ENCODE peak calls at places on chromosomes 11 and 22, in six cellular contexts. K is brain microvascular endothelial cell, U is Peyer's patch, V is pancreas, E is heart left ventricle, L is endodermal cell. T is an unnamed sample.

GRCh38 chr11:103281301-103281700 is 172.1 kb downstream of the DYNC2H1 start:
- DNase-seq in K (no peak), U (no peak), V (no peak), E (no peak), L (no peak), T (no peak)

GRCh38 chr22:29716814-29717213 is 3.0 kb upstream of the CABP7 start:
- DNase-seq in K (peak), U (peak), V (no peak), E (peak), L (peak), T (peak)

GRCh38 chr11:27234043-27234668 is 128.9 kb downstream of the CCDC34 start:
- DNase-seq in K (peak), U (peak), V (no peak), E (peak), L (no peak), T (no peak)

GRCh38 chr22:45526768-45527360 is 24.2 kb downstream of the FBLN1 start:
- DNase-seq in K (no peak), U (no peak), V (no peak), E (no peak), L (no peak), T (no peak)

GRCh38 chr11:129386795-129387390 is 11.2 kb downstream of the BARX2 start:
- DNase-seq in K (no peak), U (peak), V (no peak), E (no peak), L (no peak), T (no peak)

GRCh38 chr22:47297261-47298016 is 535.0 kb downstream of the TBC1D22A start:
- DNase-seq in K (no peak), U (no peak), V (no peak), E (no peak), L (no peak), T (no peak)

GRCh38 chr11:6604081-6604626 is 580 bp downstream of the ILK start:
- DNase-seq in K (peak), U (peak), V (no peak), E (peak), L (peak), T (no peak)

GRCh38 chr11:44572884-44573283 is 7.4 kb downstream of the CD82 start:
- DNase-seq in K (no peak), U (no peak), V (no peak), E (no peak), L (peak), T (peak)

GRCh38 chr11:7904910-7905309 is 26.2 kb downstream of the OR10A6 start:
- DNase-seq in K (peak), U (no peak), V (no peak), E (no peak), L (no peak), T (no peak)

GRCh38 chr11:24779791-24780190 is 282.9 kb downstream of the LUZP2 start:
- DNase-seq in K (no peak), U (no peak), V (no peak), E (no peak), L (peak), T (no peak)

GRCh38 chr11:127252321-127252720 is 251.8 kb upstream of the KIRREL3 start:
- DNase-seq in K (no peak), U (no peak), V (no peak), E (no peak), L (no peak), T (no peak)

GRCh38 chr11:82682003-82682751 is 51.5 kb downstream of the FAM181B start:
- DNase-seq in K (peak), U (no peak), V (no peak), E (no peak), L (peak), T (peak)

GRCh38 chr11:62108017-62108750 is 15.6 kb upstream of the INCENP start:
- DNase-seq in K (peak), U (peak), V (no peak), E (no peak), L (peak), T (no peak)

GRCh38 chr11:76783294-76783900 is at the start of gene TSKU:
- DNase-seq in K (peak), U (no peak), V (no peak), E (no peak), L (no peak), T (no peak)
- TF ChIP-seq CTCF in K (no peak), U (no peak), V (no peak), E (no peak), L (no peak), T (no peak)

GRCh38 chr11:46288451-46288850 is 11.0 kb downstream of the CREB3L1 start:
- DNase-seq in K (no peak), U (no peak), V (no peak), E (no peak), L (no peak), T (no peak)
- TF ChIP-seq CTCF in K (no peak), U (no peak), V (no peak), E (no peak), L (no peak), T (no peak)

DNA sequence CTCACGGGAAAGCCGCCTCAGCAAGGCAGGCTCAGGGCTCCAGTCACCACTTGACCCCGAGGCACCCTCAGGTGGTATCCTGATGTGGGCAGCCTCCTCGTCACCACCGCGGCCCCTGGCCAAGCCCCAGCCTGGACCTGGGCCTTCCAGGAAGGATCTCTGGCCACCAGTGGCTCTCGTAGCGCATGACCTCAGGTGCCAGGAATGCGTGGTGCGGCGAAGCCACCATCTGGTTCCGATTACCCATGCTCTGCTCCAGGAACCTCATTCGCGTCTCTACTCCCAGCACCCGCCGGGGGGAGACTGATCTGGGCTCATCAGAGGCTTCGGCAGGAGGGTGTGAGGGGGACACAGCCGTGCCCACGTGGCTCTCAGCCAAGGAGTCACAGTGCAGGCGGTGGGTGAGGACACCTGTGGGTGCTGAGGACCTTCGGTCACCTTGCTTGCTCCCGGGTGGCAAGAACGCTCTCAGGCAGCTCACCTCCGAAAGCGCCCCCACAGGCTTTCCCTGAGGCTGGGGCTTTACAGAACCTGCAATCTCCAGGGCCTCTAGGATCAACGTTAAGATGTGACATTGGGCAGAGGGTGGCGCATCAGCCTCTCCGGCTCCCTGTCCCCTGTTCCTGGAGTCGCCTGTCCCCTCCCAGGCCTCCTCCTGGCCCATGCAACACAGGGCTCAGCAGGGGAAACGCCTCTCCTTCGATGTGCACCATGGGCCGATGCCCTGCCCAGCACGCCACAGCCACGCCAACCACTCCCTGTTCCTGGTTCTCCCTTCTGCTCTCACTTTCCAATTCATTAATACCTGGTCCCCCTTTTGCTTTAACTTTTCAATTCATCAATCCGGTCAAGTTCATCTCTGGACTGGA is 39.0 kb downstream of the TBX1 start:
- DNase-seq in K (peak), U (no peak), V (no peak), E (no peak), L (no peak), T (peak)
- TF ChIP-seq CTCF in K (peak), U (no peak), V (no peak), E (no peak), L (no peak), T (no peak)

GRCh38 chr11:65557280-65558001 is 718 bp downstream of the LTBP3 start:
- DNase-seq in K (no peak), U (no peak), V (no peak), E (no peak), L (peak), T (no peak)

GRCh38 chr11:65558785-65559509 is 788 bp upstream of the LTBP3 start:
- DNase-seq in K (peak), U (no peak), V (no peak), E (peak), L (peak), T (no peak)

GRCh38 chr11:65556470-65557279 is 1.5 kb downstream of the LTBP3 start:
- DNase-seq in K (no peak), U (no peak), V (no peak), E (no peak), L (no peak), T (no peak)

GRCh38 chr11:65559535-65559934 is 1.4 kb upstream of the LTBP3 start:
- DNase-seq in K (no peak), U (no peak), V (no peak), E (no peak), L (no peak), T (no peak)

DNA sequence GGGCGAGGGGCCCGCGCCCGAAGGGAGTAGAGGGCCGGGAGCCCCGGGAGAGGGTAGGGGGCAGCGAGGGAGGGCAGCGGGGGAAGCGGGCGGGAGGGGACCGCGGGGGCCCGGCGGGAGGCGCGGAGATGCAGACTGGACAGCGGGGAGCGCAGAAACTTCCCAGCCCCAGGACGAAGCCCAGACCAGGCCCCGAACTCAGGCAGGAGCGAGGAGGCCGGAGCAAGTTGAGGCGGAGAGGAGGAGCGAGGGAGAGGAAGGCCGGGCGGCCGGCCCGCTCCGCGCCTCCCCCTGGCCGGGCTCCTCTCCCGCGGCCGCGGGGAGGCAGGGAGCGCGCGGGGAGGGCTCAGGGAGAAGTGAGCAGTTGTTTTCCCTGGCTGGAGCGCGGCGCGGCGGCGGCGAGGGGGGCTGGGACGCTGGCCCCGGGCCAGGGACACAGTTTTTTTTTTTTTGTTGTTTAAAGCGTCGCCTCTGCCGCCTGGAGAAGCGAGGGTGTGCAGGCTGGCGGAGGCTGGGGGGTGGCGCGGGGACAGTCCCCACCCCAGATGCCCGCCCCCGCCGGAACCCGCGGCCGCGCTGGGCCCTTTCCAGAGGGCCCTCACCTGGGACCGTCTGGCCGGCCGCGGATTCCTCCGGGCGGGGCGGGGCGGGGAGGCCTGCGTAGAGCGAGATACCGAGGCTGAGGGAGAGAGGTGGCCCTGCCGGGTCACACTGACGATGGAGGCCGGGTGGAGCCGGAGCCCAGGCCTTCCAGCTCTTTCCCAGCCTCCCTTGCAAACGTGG is at the start of gene LTBP3:
- DNase-seq in K (peak), U (peak), V (peak), E (peak), L (peak), T (no peak)
- TF ChIP-seq CTCF in K (no peak), U (no peak), V (no peak), E (peak), L (no peak), T (no peak)

GRCh38 chr11:13384837-13385417 is 78.1 kb downstream of the BTBD10 start:
- DNase-seq in K (peak), U (no peak), V (no peak), E (no peak), L (peak), T (no peak)
- TF ChIP-seq CTCF in K (peak), U (peak), V (peak), E (peak), L (peak), T (peak)

GRCh38 chr11:100824041-100824440 is 137.0 kb downstream of the ARHGAP42 start:
- DNase-seq in K (no peak), U (no peak), V (no peak), E (no peak), L (no peak), T (no peak)

GRCh38 chr11:100823360-100823759 is 136.3 kb downstream of the ARHGAP42 start:
- DNase-seq in K (no peak), U (no peak), V (no peak), E (no peak), L (no peak), T (no peak)

GRCh38 chr11:100817620-100818019 is 130.5 kb downstream of the ARHGAP42 start:
- DNase-seq in K (no peak), U (no peak), V (no peak), E (no peak), L (no peak), T (no peak)

GRCh38 chr11:100816823-100817222 is 129.7 kb downstream of the ARHGAP42 start:
- DNase-seq in K (peak), U (no peak), V (no peak), E (no peak), L (no peak), T (no peak)

GRCh38 chr11:100821198-100821597 is 134.1 kb downstream of the ARHGAP42 start:
- DNase-seq in K (no peak), U (no peak), V (no peak), E (no peak), L (no peak), T (no peak)
- TF ChIP-seq CTCF in K (no peak), U (no peak), V (no peak), E (no peak), L (no peak), T (no peak)

GRCh38 chr11:126212089-126212660 is 593 bp downstream of the FAM118B start:
- DNase-seq in K (no peak), U (no peak), V (no peak), E (no peak), L (no peak), T (no peak)

GRCh38 chr11:126214446-126215240 is 3.1 kb downstream of the FAM118B start:
- DNase-seq in K (no peak), U (peak), V (no peak), E (no peak), L (no peak), T (no peak)

GRCh38 chr11:126216526-126217305 is 5.1 kb downstream of the FAM118B start:
- DNase-seq in K (no peak), U (no peak), V (no peak), E (no peak), L (no peak), T (no peak)

GRCh38 chr11:126210871-126211235 is 597 bp downstream of the RPUSD4 start:
- DNase-seq in K (no peak), U (no peak), V (no peak), E (no peak), L (no peak), T (no peak)

DNA sequence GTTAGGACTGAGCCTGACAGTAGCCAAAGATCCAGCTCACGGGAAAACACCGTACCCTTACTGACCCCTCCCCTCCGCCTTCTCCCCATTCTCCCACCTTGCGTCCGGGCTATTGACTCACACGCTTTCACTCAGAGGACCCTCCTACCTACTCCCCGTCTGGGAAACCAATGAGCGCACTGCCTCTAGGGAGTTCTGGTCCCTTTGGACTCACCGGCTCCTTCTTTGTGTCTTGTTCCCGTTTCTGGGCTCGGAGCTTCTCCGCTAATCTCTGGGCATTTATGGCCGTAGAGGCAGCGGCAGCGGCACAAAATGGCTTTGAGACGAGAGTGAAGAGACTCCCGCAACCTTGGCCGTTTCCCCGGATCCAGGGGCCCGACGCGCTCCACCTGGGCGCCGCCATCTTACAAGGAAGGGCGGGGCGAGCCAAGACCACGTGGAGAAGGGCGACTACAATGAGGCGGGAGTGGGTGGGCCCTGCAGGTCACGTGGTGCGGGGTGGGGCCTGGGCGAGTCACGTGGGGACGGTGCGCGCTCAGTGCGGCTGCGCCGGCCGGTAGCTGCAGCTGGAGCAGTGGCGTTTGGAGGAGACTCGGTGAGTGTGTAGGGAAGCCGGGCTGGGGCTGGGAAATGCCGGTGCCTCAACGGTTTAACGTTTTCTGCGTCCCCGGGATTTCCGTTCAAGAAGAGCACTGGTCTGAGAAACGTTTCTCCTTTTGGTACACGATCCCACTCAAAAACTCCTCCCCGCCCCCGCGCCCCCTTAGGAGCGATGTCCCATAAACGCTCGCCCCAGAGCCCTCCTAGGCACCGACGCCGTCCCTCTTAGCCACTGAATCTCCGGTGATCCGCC is at the start of the genes FAM118B and RPUSD4:
- DNase-seq in K (peak), U (peak), V (peak), E (peak), L (peak), T (peak)
- TF ChIP-seq CTCF in K (no peak), U (no peak), V (no peak), E (no peak), L (no peak), T (no peak)

GRCh38 chr11:35059040-35059439 is 79.9 kb upstream of the CD44 start:
- DNase-seq in K (no peak), U (no peak), V (no peak), E (no peak), L (no peak), T (no peak)

GRCh38 chr11:35050596-35050995 is 88.4 kb upstream of the CD44 start:
- DNase-seq in K (no peak), U (no peak), V (no peak), E (no peak), L (no peak), T (no peak)

GRCh38 chr11:35058318-35058717 is 80.7 kb upstream of the CD44 start:
- DNase-seq in K (no peak), U (no peak), V (no peak), E (no peak), L (no peak), T (no peak)

GRCh38 chr11:35061516-35062440 is 77.2 kb upstream of the CD44 start:
- DNase-seq in K (no peak), U (no peak), V (no peak), E (no peak), L (no peak), T (no peak)

DNA sequence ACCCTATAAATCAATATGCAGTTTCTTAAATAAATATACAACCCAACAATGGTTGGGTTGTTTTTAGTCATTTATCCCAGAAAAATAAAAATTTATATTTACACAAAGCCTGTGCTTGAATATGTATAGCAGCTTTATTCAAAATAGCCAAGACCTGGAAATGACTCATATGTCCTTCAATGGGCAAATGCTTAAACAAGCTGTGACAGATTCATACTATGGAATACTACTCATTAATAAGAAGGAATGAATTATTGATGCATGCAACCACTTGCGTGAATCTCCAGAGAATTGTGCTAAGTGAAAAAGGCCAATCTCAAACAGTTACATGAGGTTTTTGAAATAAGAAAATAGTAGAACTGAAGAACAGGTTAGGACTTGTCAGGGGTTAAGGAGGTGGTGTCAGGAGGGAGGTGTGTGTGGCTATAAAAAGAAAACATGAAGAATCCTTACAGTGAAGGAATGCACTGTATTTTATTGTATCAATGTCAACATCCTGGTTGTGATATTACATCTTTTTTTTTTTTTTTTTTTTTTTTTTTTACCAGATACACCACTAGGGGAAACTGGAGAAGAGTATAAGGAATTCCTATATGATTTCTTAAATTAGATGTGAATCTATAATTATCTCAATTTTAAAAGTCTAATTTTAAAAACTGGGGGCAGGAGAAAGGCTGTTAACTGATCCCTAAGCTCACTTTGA is 82.4 kb upstream of the CD44 start:
- DNase-seq in K (no peak), U (no peak), V (no peak), E (no peak), L (no peak), T (no peak)
- TF ChIP-seq CTCF in K (peak), U (no peak), V (no peak), E (no peak), L (no peak), T (no peak)

DNA sequence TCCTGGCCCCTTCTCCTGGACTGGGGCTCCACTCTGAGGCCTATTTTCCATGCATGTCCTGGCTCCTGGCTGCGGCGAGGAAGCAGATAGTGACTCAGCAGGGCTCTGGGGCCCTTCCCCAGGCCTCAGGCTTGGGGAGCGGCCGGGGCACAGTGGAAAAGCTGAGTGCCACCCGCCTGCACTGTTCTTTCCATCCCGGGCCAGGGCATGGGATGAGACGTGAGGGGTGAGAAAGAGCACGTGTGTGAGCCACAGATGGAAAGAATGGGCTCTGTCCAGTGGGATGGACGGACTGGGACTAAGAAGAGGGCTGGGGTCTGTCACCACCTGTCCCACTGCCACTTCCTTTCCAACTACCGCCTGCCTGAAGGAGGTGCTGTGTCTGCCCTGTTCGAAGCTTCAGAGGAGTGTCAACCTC is 12.8 kb downstream of the SLC37A2 start:
- DNase-seq in K (no peak), U (no peak), V (peak), E (no peak), L (peak), T (no peak)
- TF ChIP-seq CTCF in K (peak), U (no peak), V (no peak), E (no peak), L (peak), T (no peak)

T was measured in breast epithelium.